ENCODE peak calls at places on chromosomes 3 and 15, in ten cellular contexts. Z is spleen; W is activated naive CD8-positive, alpha-beta T cell treated with anti-CD3 and anti-CD28 coated beads, Interleukin-2, amount 50 U/mL, for 24 hours; B is GM19239; Y is fibroblast of pulmonary artery; D is stimulated activated CD4-positive, alpha-beta T cell treated with anti-CD3 and anti-CD28 coated beads, Interleukin-1b, Interleukin-23, amount 100 ng/mL, for 24 hours; R is ecto neural progenitor cell; S is aorta; H is CD4-positive, CD25-positive, alpha-beta regulatory T cell; Q is posterior cingulate gyrus. X is an unnamed sample.

GRCh38 chr15:44550256-44550655 is 13.3 kb downstream of the EIF3J start:
- DNase-seq in Z (no peak), W (no peak), B (no peak), Y (peak; percentile 67), D (no peak), R (no peak), S (no peak), H (peak; percentile 38), Q (no peak), X (no peak)

GRCh38 chr15:98647026-98647773 is 1.1 kb upstream of the IGF1R start:
- DNase-seq in Z (peak; percentile 93), W (peak; percentile 68), B (peak; percentile 62), Y (peak; percentile 53), D (peak; percentile 49), R (peak; percentile 94), S (peak; percentile 92), H (peak; percentile 61), Q (peak; percentile 54), X (peak; percentile 87)

GRCh38 chr3:66378256-66378655 is 122.6 kb downstream of the LRIG1 start:
- DNase-seq in Z (no peak), W (peak; percentile 28), B (no peak), Y (peak; percentile 14), D (no peak), R (peak; percentile 69), S (no peak), H (peak; percentile 76), Q (no peak), X (no peak)

GRCh38 chr3:53350652-53351051 is 3.3 kb upstream of the DCP1A start:
- DNase-seq in Z (no peak), W (no peak), B (no peak), Y (no peak), D (no peak), R (no peak), S (no peak), H (peak; percentile 51), Q (no peak), X (no peak)

GRCh38 chr3:120153294-120153693 is 59.0 kb upstream of the GSK3B start:
- DNase-seq in Z (no peak), W (no peak), B (no peak), Y (peak; percentile 84), D (no peak), R (no peak), S (no peak), H (no peak), Q (no peak), X (no peak)

GRCh38 chr3:150945226-150945625 is 27.3 kb downstream of the CLRN1 start:
- DNase-seq in Z (no peak), W (no peak), B (no peak), Y (peak; percentile 32), D (no peak), R (no peak), S (no peak), H (no peak), Q (no peak), X (no peak)

GRCh38 chr3:187263270-187263669 is 28.3 kb downstream of the MASP1 start:
- DNase-seq in Z (no peak), W (no peak), B (no peak), Y (peak; percentile 18), D (no peak), R (no peak), S (no peak), H (no peak), Q (no peak), X (no peak)

GRCh38 chr3:132290833-132291232 is 26.4 kb upstream of the ACP3 start:
- DNase-seq in Z (no peak), W (no peak), B (no peak), Y (peak; percentile 63), D (no peak), R (no peak), S (no peak), H (no peak), Q (no peak), X (no peak)

X was measured in Right ventricle myocardium inferior.